ENCODE peak calls at places on chromosomes 16 and 17, in nine cellular contexts. O, C, S, A, H, B, I, E and N are unnamed samples.

GRCh38 chr17:82839617-82840292 is at the start of gene ZNF750:
- DNase-seq in O (no peak), C (no peak), S (no peak), A (no peak), H (no peak), B (no peak), I (peak; percentile 78), E (no peak), N (no peak)

GRCh38 chr17:51764387-51764971 is 394.0 kb downstream of the CA10 start:
- DNase-seq in O (no peak), C (peak; percentile 75), S (peak; percentile 82), A (peak; percentile 23), H (peak; percentile 7), B (peak; percentile 38), I (no peak), E (peak; percentile 88), N (peak; percentile 81)

GRCh38 chr16:56865394-56866062 is 521 bp downstream of the SLC12A3 start:
- DNase-seq in O (no peak), C (no peak), S (no peak), A (no peak), H (no peak), B (no peak), I (no peak), E (no peak), N (no peak)

GRCh38 chr17:15492186-15492585 is 24.8 kb upstream of the CDRT4 start:
- DNase-seq in O (no peak), C (no peak), S (no peak), A (no peak), H (no peak), B (no peak), I (no peak), E (no peak), N (no peak)

GRCh38 chr17:35147313-35147982 is at the start of gene UNC45B:
- DNase-seq in O (no peak), C (no peak), S (no peak), A (no peak), H (no peak), B (no peak), I (no peak), E (no peak), N (no peak)

GRCh38 chr16:86789621-86790051 is 211.3 kb downstream of the FOXL1 start:
- DNase-seq in O (no peak), C (no peak), S (no peak), A (no peak), H (no peak), B (no peak), I (no peak), E (no peak), N (no peak)

GRCh38 chr17:37483311-37484039 is 6.2 kb upstream of the DUSP14 start:
- DNase-seq in O (no peak), C (no peak), S (peak; percentile 62), A (no peak), H (no peak), B (no peak), I (no peak), E (no peak), N (no peak)

GRCh38 chr17:66523378-66524174 is 221.2 kb downstream of the PRKCA start:
- DNase-seq in O (no peak), C (no peak), S (peak; percentile 28), A (no peak), H (no peak), B (no peak), I (no peak), E (no peak), N (no peak)

GRCh38 chr17:78226055-78226751 is 5.2 kb upstream of the TMEM235 start:
- DNase-seq in O (no peak), C (no peak), S (no peak), A (no peak), H (no peak), B (no peak), I (no peak), E (no peak), N (no peak)

GRCh38 chr17:41800601-41801373 is 11.0 kb downstream of the P3H4 start:
- DNase-seq in O (no peak), C (no peak), S (peak; percentile 66), A (no peak), H (no peak), B (no peak), I (peak; percentile 78), E (peak; percentile 14), N (no peak)

GRCh38 chr17:41340496-41340895 is 10.1 kb downstream of the KRT33A start:
- DNase-seq in O (no peak), C (no peak), S (no peak), A (no peak), H (no peak), B (no peak), I (no peak), E (no peak), N (no peak)

GRCh38 chr16:64391009-64391663 is 730.7 kb downstream of the CDH11 start:
- DNase-seq in O (no peak), C (no peak), S (peak; percentile 27), A (no peak), H (no peak), B (no peak), I (no peak), E (no peak), N (no peak)